ENCODE peak calls at places on chromosomes 2 and 18, in four cellular contexts. T is adrenal gland, I is endodermal cell, X is fibroblast of lung. J is an unnamed sample.

GRCh38 chr2:64283641-64284371 is 139.6 kb upstream of the PELI1 start:
- DNase-seq in I (no peak), X (no peak), T (no peak), J (no peak)

GRCh38 chr18:67549946-67550345 is 33.4 kb upstream of the DSEL start:
- DNase-seq in T (no peak), I (no peak), X (peak), J (no peak)

GRCh38 chr2:32768387-32769174 is 140.7 kb downstream of the TTC27 start:
- DNase-seq in I (no peak), T (no peak), X (no peak), J (no peak)

GRCh38 chr2:112182581-112183034 is 44.4 kb downstream of the FBLN7 start:
- DNase-seq in T (no peak), I (peak), X (no peak), J (no peak)

GRCh38 chr2:182999348-183000028 is 38.8 kb downstream of the NCKAP1 start:
- DNase-seq in I (no peak), T (no peak), X (no peak), J (no peak)

GRCh38 chr2:38013158-38013752 is 62.7 kb downstream of the CYP1B1 start:
- DNase-seq in T (no peak), I (no peak), X (peak), J (peak)

GRCh38 chr2:189287982-189288494 is 108.5 kb upstream of the COL5A2 start:
- DNase-seq in T (no peak), X (peak), I (no peak), J (peak)

GRCh38 chr2:156456616-156457015 is 20.4 kb downstream of the GPD2 start:
- DNase-seq in I (no peak), X (no peak), T (no peak), J (no peak)

GRCh38 chr2:209624192-209624938 is 147.3 kb upstream of the UNC80 start:
- DNase-seq in T (no peak), X (no peak), I (no peak), J (no peak)

GRCh38 chr18:3221496-3221895 is 1.7 kb upstream of the MYOM1 start:
- DNase-seq in I (no peak), T (no peak), X (no peak), J (no peak)
- TF ChIP-seq CTCF in I (no peak), T (no peak), X (no peak), J (no peak)

GRCh38 chr2:42338567-42339190 is 22.3 kb downstream of the COX7A2L start:
- DNase-seq in T (no peak), X (no peak), I (no peak), J (no peak)
- TF ChIP-seq CTCF in T (no peak), X (no peak), I (no peak), J (no peak)

DNA sequence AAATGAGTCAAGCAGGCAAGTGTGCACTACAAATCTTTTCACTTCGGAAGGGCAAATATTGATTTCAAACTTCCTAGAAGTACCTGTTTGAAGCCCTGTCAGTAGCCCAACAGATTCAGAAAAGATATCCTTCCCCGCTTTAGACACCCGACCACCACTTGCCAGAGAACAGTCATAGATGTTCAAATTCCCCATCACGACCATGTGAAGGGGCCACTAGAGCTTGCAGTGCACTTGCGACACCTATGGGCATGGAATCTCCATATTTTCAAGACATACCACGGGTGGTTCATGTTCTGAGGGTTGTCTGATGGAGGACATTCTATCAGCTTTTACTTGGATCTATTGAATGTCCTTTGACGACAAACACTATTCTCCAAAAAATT is 23.8 kb downstream of the GNLY start:
- DNase-seq in X (no peak), T (no peak), I (no peak), J (no peak)
- TF ChIP-seq CTCF in X (no peak), T (no peak), I (no peak), J (peak)

DNA sequence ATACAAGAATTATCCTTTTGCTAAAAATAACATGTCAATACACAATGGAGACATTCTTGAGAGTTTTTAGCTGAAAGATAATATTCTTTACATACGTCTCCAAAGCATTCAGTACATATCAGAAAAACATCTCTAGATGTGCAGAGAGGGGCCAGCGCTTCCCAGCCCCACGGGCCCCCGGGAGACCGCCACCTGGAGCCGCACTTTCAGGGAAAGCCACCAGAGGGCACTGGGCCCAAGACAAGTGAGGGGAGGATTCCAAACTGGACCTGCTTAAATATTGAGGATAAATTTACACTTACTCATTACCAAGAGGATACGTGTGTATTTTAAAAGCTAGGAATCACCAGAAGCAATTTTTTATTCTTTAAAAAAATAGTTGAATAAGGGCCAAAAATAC is 499.5 kb downstream of the GALR1 start:
- DNase-seq in X (no peak), T (no peak), I (peak), J (no peak)
- TF ChIP-seq CTCF in X (no peak), T (no peak), I (peak), J (peak)

GRCh38 chr2:42386684-42387083 is 25.7 kb upstream of the COX7A2L start:
- DNase-seq in X (no peak), I (no peak), T (no peak), J (no peak)

GRCh38 chr2:42383855-42384530 is 23.0 kb upstream of the COX7A2L start:
- DNase-seq in T (no peak), I (no peak), X (no peak), J (no peak)

GRCh38 chr2:42382144-42382543 is 21.1 kb upstream of the COX7A2L start:
- DNase-seq in I (no peak), T (no peak), X (no peak), J (no peak)

GRCh38 chr2:42390401-42390969 is 29.5 kb upstream of the COX7A2L start:
- DNase-seq in T (no peak), X (no peak), I (no peak), J (no peak)

GRCh38 chr2:42385225-42385624 is 24.2 kb upstream of the COX7A2L start:
- DNase-seq in I (peak), T (peak), X (no peak), J (peak)
- TF ChIP-seq CTCF in I (peak), T (no peak), X (peak), J (peak)